ENCODE peak calls at places on chromosomes 11 and 22, in five cellular contexts. U is activated naive CD4-positive, alpha-beta T cell treated with anti-CD3 and anti-CD28 coated beads, Interleukin-2, amount 50 U/mL, for 16 hours; F is kidney epithelial cell; V is GM20000; B is NCI-H748 treated with DMSO at 0.1 percent for 48 hours. E is an unnamed sample.
A peak's percentile ranks its signal among the peaks of the same experiment; 100 is the strongest.

GRCh38 chr11:10942621-10943020 is 84.8 kb upstream of the ZBED5 start:
- DNase-seq in U (no peak), F (no peak), V (no peak), B (no peak), E (no peak)

GRCh38 chr22:31161386-31161785 is 1.4 kb downstream of the RNF185 start:
- DNase-seq in U (no peak), F (no peak), V (no peak), B (no peak), E (no peak)

GRCh38 chr22:28822930-28823481 is 22.6 kb upstream of the XBP1 start:
- DNase-seq in U (no peak), F (no peak), V (no peak), B (peak; percentile 83), E (peak; percentile 66)

GRCh38 chr11:4211991-4212390 is 117.4 kb downstream of the RRM1 start:
- DNase-seq in U (no peak), F (no peak), V (no peak), B (no peak), E (no peak)

GRCh38 chr22:42641801-42642413 is 1.5 kb upstream of the ATP5MGL start:
- DNase-seq in U (no peak), F (no peak), V (no peak), B (no peak), E (no peak)

GRCh38 chr11:5247479-5248192 is 2.0 kb downstream of the HBG1 start:
- DNase-seq in U (no peak), F (no peak), V (no peak), B (no peak), E (no peak)

GRCh38 chr11:118002541-118003019 is 16.4 kb downstream of the IL10RA start:
- DNase-seq in U (no peak), F (no peak), V (no peak), B (no peak), E (no peak)

GRCh38 chr11:19444231-19444630 is 203.5 kb upstream of the E2F8 start:
- DNase-seq in U (no peak), F (no peak), V (no peak), B (no peak), E (no peak)

GRCh38 chr22:32444068-32444467 is 20.2 kb downstream of the BPIFC start:
- DNase-seq in U (no peak), F (no peak), V (peak; percentile 27), B (no peak), E (peak; percentile 9)

GRCh38 chr11:21768388-21768787 is 424.5 kb upstream of the ANO5 start:
- DNase-seq in U (no peak), F (no peak), V (no peak), B (no peak), E (no peak)

GRCh38 chr22:19448076-19448607 is 631 bp upstream of the C22orf39 start:
- DNase-seq in U (no peak), F (no peak), V (peak; percentile 80), B (peak; percentile 39), E (peak; percentile 71)

GRCh38 chr11:2395856-2396255 is 4.7 kb upstream of the TSSC4 start:
- DNase-seq in U (no peak), F (no peak), V (no peak), B (no peak), E (no peak)

GRCh38 chr11:20873054-20873453 is 203.7 kb downstream of the NELL1 start:
- DNase-seq in U (no peak), F (no peak), V (peak; percentile 27), B (peak; percentile 91), E (peak; percentile 88)

GRCh38 chr22:33577862-33578411 is 342.3 kb downstream of the LARGE1 start:
- DNase-seq in U (no peak), F (no peak), V (no peak), B (no peak), E (no peak)

GRCh38 chr11:56296877-56297276 is 4.8 kb upstream of the OR8H1 start:
- DNase-seq in U (no peak), F (no peak), V (no peak), B (peak; percentile 34), E (no peak)

GRCh38 chr22:33350961-33351360 is 292.8 kb upstream of the SYN3 start:
- DNase-seq in U (no peak), F (peak; percentile 44), V (no peak), B (no peak), E (no peak)

GRCh38 chr11:119652907-119653659 is 75.9 kb downstream of the NECTIN1 start:
- DNase-seq in U (no peak), F (no peak), V (no peak), B (no peak), E (no peak)

GRCh38 chr11:723120-723883 is 17.3 kb downstream of the EPS8L2 start:
- DNase-seq in U (peak; percentile 56), F (no peak), V (peak; percentile 85), B (peak; percentile 27), E (peak; percentile 53)

GRCh38 chr22:37669586-37669985 is 5.8 kb upstream of the LGALS1 start:
- DNase-seq in U (no peak), F (no peak), V (no peak), B (no peak), E (no peak)

GRCh38 chr22:43600265-43600664 is 188.5 kb downstream of the MPPED1 start:
- DNase-seq in U (no peak), F (no peak), V (no peak), B (no peak), E (no peak)

GRCh38 chr11:35348898-35349687 is 70.3 kb downstream of the SLC1A2 start:
- DNase-seq in U (no peak), F (no peak), V (no peak), B (no peak), E (no peak)

GRCh38 chr11:70233511-70233919 is 30.4 kb downstream of the FADD start:
- DNase-seq in U (no peak), F (peak; percentile 99), V (no peak), B (no peak), E (no peak)

GRCh38 chr11:106461839-106462545 is 384.5 kb downstream of the AASDHPPT start:
- DNase-seq in U (no peak), F (no peak), V (no peak), B (no peak), E (no peak)

GRCh38 chr11:93407777-93408401 is 77.3 kb downstream of the DEUP1 start:
- DNase-seq in U (no peak), F (no peak), V (no peak), B (no peak), E (no peak)

GRCh38 chr22:39409630-39410029 is 10.1 kb downstream of the TAB1 start:
- DNase-seq in U (no peak), F (no peak), V (no peak), B (no peak), E (no peak)